ENCODE peak calls at places on chromosome 18, in five cellular contexts. One of them, this sample, is unnamed.

GRCh38 chr18:23209031-23209430 is 73.7 kb downstream of the CABLES1 start:
- DNase-seq in Ammon's horn: no peak
- DNase-seq in fibroblast of lung: peak; percentile 50
- DNase-seq in neuronal stem cell: no peak
- DNase-seq in stimulated activated naive CD4-positive, alpha-beta T cell: no peak
- DNase-seq in this sample: no peak

GRCh38 chr18:9827856-9828793 is 57.6 kb upstream of the TXNDC2 start:
- DNase-seq in Ammon's horn: peak; percentile 75
- DNase-seq in stimulated activated naive CD4-positive, alpha-beta T cell: no peak
- DNase-seq in fibroblast of lung: peak; percentile 99
- DNase-seq in neuronal stem cell: no peak
- DNase-seq in this sample: no peak

GRCh38 chr18:8706545-8706980 is 1.2 kb downstream of the MTCL1 start:
- DNase-seq in neuronal stem cell: no peak
- DNase-seq in fibroblast of lung: peak; percentile 23
- DNase-seq in stimulated activated naive CD4-positive, alpha-beta T cell: peak; percentile 27
- DNase-seq in Ammon's horn: no peak
- DNase-seq in this sample: no peak

GRCh38 chr18:49066977-49067556 is 116.3 kb upstream of the SMAD7 start:
- DNase-seq in Ammon's horn: no peak
- DNase-seq in fibroblast of lung: no peak
- DNase-seq in neuronal stem cell: no peak
- DNase-seq in stimulated activated naive CD4-positive, alpha-beta T cell: no peak
- DNase-seq in this sample: no peak

GRCh38 chr18:10739152-10739551 is 213.3 kb downstream of the NAPG start:
- DNase-seq in fibroblast of lung: peak; percentile 45
- DNase-seq in Ammon's horn: no peak
- DNase-seq in neuronal stem cell: no peak
- DNase-seq in stimulated activated naive CD4-positive, alpha-beta T cell: no peak
- DNase-seq in this sample: no peak

GRCh38 chr18:46556590-46557206 is 100.3 kb downstream of the LOXHD1 start:
- DNase-seq in stimulated activated naive CD4-positive, alpha-beta T cell: no peak
- DNase-seq in fibroblast of lung: no peak
- DNase-seq in Ammon's horn: no peak
- DNase-seq in neuronal stem cell: no peak
- DNase-seq in this sample: no peak

GRCh38 chr18:23228102-23229051 is 93.1 kb downstream of the CABLES1 start:
- DNase-seq in fibroblast of lung: peak; percentile 77
- DNase-seq in Ammon's horn: no peak
- DNase-seq in neuronal stem cell: no peak
- DNase-seq in stimulated activated naive CD4-positive, alpha-beta T cell: no peak
- DNase-seq in this sample: no peak

GRCh38 chr18:45370190-45371010 is 244.9 kb upstream of the SLC14A2 start:
- DNase-seq in neuronal stem cell: no peak
- DNase-seq in stimulated activated naive CD4-positive, alpha-beta T cell: no peak
- DNase-seq in fibroblast of lung: peak; percentile 69
- DNase-seq in Ammon's horn: no peak
- DNase-seq in this sample: no peak

GRCh38 chr18:832085-832681 is 20.1 kb upstream of the YES1 start:
- DNase-seq in Ammon's horn: no peak
- DNase-seq in fibroblast of lung: no peak
- DNase-seq in stimulated activated naive CD4-positive, alpha-beta T cell: no peak
- DNase-seq in neuronal stem cell: no peak
- DNase-seq in this sample: no peak

GRCh38 chr18:79056827-79057367 is 12.3 kb upstream of the ATP9B start:
- DNase-seq in neuronal stem cell: no peak
- DNase-seq in Ammon's horn: no peak
- DNase-seq in fibroblast of lung: no peak
- DNase-seq in stimulated activated naive CD4-positive, alpha-beta T cell: no peak
- DNase-seq in this sample: no peak

GRCh38 chr18:60975419-60975818 is 357.8 kb upstream of the CDH20 start:
- DNase-seq in neuronal stem cell: no peak
- DNase-seq in stimulated activated naive CD4-positive, alpha-beta T cell: no peak
- DNase-seq in Ammon's horn: no peak
- DNase-seq in fibroblast of lung: no peak
- DNase-seq in this sample: no peak

GRCh38 chr18:7924616-7925015 is 357.5 kb downstream of the PTPRM start:
- DNase-seq in fibroblast of lung: no peak
- DNase-seq in Ammon's horn: no peak
- DNase-seq in stimulated activated naive CD4-positive, alpha-beta T cell: no peak
- DNase-seq in neuronal stem cell: no peak
- DNase-seq in this sample: no peak

GRCh38 chr18:46719388-46719787 is 37.5 kb downstream of the ST8SIA5 start:
- DNase-seq in fibroblast of lung: peak; percentile 13
- DNase-seq in Ammon's horn: no peak
- DNase-seq in stimulated activated naive CD4-positive, alpha-beta T cell: no peak
- DNase-seq in neuronal stem cell: no peak
- DNase-seq in this sample: no peak

GRCh38 chr18:8667846-8668245 is 37.5 kb upstream of the MTCL1 start:
- DNase-seq in stimulated activated naive CD4-positive, alpha-beta T cell: no peak
- DNase-seq in neuronal stem cell: no peak
- DNase-seq in fibroblast of lung: peak; percentile 54
- DNase-seq in Ammon's horn: no peak
- DNase-seq in this sample: no peak

GRCh38 chr18:44229693-44230108 is 451.0 kb upstream of the SETBP1 start:
- DNase-seq in neuronal stem cell: no peak
- DNase-seq in stimulated activated naive CD4-positive, alpha-beta T cell: no peak
- DNase-seq in Ammon's horn: peak; percentile 81
- DNase-seq in fibroblast of lung: peak; percentile 75
- DNase-seq in this sample: no peak

GRCh38 chr18:653512-653911 is 3.9 kb upstream of the TYMS start:
- DNase-seq in neuronal stem cell: no peak
- DNase-seq in stimulated activated naive CD4-positive, alpha-beta T cell: no peak
- DNase-seq in Ammon's horn: no peak
- DNase-seq in fibroblast of lung: no peak
- DNase-seq in this sample: no peak

GRCh38 chr18:57839942-57840381 is 36.8 kb upstream of the ATP8B1 start:
- DNase-seq in stimulated activated naive CD4-positive, alpha-beta T cell: no peak
- DNase-seq in neuronal stem cell: no peak
- DNase-seq in Ammon's horn: no peak
- DNase-seq in fibroblast of lung: peak; percentile 85
- DNase-seq in this sample: no peak

GRCh38 chr18:11989966-11990380 is 8.7 kb downstream of the IMPA2 start:
- DNase-seq in fibroblast of lung: no peak
- DNase-seq in stimulated activated naive CD4-positive, alpha-beta T cell: no peak
- DNase-seq in Ammon's horn: no peak
- DNase-seq in neuronal stem cell: no peak
- DNase-seq in this sample: no peak

GRCh38 chr18:8460748-8461147 is 148.5 kb upstream of the RAB12 start:
- DNase-seq in Ammon's horn: no peak
- DNase-seq in neuronal stem cell: no peak
- DNase-seq in fibroblast of lung: no peak
- DNase-seq in stimulated activated naive CD4-positive, alpha-beta T cell: no peak
- DNase-seq in this sample: no peak

GRCh38 chr18:25181581-25181980 is 170.4 kb downstream of the ZNF521 start:
- DNase-seq in fibroblast of lung: no peak
- DNase-seq in stimulated activated naive CD4-positive, alpha-beta T cell: no peak
- DNase-seq in neuronal stem cell: no peak
- DNase-seq in Ammon's horn: no peak
- DNase-seq in this sample: no peak

GRCh38 chr18:23106575-23106974 is 28.7 kb upstream of the CABLES1 start:
- DNase-seq in stimulated activated naive CD4-positive, alpha-beta T cell: no peak
- DNase-seq in Ammon's horn: no peak
- DNase-seq in fibroblast of lung: peak; percentile 94
- DNase-seq in neuronal stem cell: no peak
- DNase-seq in this sample: no peak

GRCh38 chr18:49055787-49056186 is 105.0 kb upstream of the SMAD7 start:
- DNase-seq in fibroblast of lung: peak; percentile 73
- DNase-seq in Ammon's horn: peak; percentile 58
- DNase-seq in stimulated activated naive CD4-positive, alpha-beta T cell: no peak
- DNase-seq in neuronal stem cell: no peak
- DNase-seq in this sample: no peak

GRCh38 chr18:59699750-59700534 is 2.7 kb upstream of the CCBE1 start:
- DNase-seq in fibroblast of lung: no peak
- DNase-seq in Ammon's horn: no peak
- DNase-seq in neuronal stem cell: no peak
- DNase-seq in stimulated activated naive CD4-positive, alpha-beta T cell: no peak
- DNase-seq in this sample: no peak

GRCh38 chr18:62522178-62522509 is 681 bp upstream of the ZCCHC2 start:
- DNase-seq in Ammon's horn: no peak
- DNase-seq in fibroblast of lung: no peak
- DNase-seq in stimulated activated naive CD4-positive, alpha-beta T cell: no peak
- DNase-seq in neuronal stem cell: no peak
- DNase-seq in this sample: no peak

GRCh38 chr18:56402872-56403516 is 235.4 kb downstream of the TXNL1 start:
- DNase-seq in Ammon's horn: no peak
- DNase-seq in stimulated activated naive CD4-positive, alpha-beta T cell: no peak
- DNase-seq in fibroblast of lung: peak; percentile 91
- DNase-seq in neuronal stem cell: no peak
- DNase-seq in this sample: no peak